ENCODE peak calls at places on chromosome 4, in seven cellular contexts. R is WTC11, N is spleen, V is OCI-M1, H is H4, J is amygdala, K is midbrain. B is an unnamed sample.
A peak's percentile ranks its signal among the peaks of the same experiment; 100 is the strongest.

GRCh38 chr4:6960154-6960553 is 50.5 kb downstream of the TBC1D14 start:
- DNase-seq in H (no peak), J (no peak), R (no peak), N (no peak), V (no peak), K (no peak), B (no peak)

GRCh38 chr4:162586266-162586665 is 422.5 kb upstream of the FSTL5 start:
- DNase-seq in J (no peak), R (no peak), K (no peak), N (no peak), H (no peak), V (no peak), B (no peak)

GRCh38 chr4:8537041-8537461 is 43.1 kb upstream of the GPR78 start:
- DNase-seq in H (peak; percentile 90), K (no peak), N (no peak), V (peak; percentile 85), R (no peak), J (peak; percentile 8), B (no peak)

GRCh38 chr4:61373901-61374611 is 173.9 kb downstream of the ADGRL3 start:
- DNase-seq in H (peak; percentile 6), J (no peak), V (peak; percentile 28), N (no peak), K (no peak), R (no peak), B (no peak)

GRCh38 chr4:10582059-10582686 is 102.4 kb downstream of the CLNK start:
- DNase-seq in R (no peak), K (peak; percentile 38), J (no peak), H (peak; percentile 60), N (no peak), V (peak; percentile 62), B (peak; percentile 29)

GRCh38 chr4:24103434-24104168 is 213.8 kb upstream of the PPARGC1A start:
- DNase-seq in R (no peak), H (no peak), V (no peak), K (peak; percentile 24), N (no peak), J (no peak), B (no peak)

GRCh38 chr4:71212216-71212615 is 126.6 kb upstream of the SLC4A4 start:
- DNase-seq in R (no peak), J (no peak), N (no peak), V (no peak), K (no peak), H (no peak), B (no peak)

GRCh38 chr4:143700060-143700419 is 435 bp downstream of the FREM3 start:
- DNase-seq in V (no peak), J (no peak), K (no peak), N (peak; percentile 67), R (peak; percentile 42), H (no peak), B (no peak)

GRCh38 chr4:3766207-3766790 is at the start of gene ADRA2C:
- DNase-seq in K (no peak), R (no peak), V (no peak), J (no peak), N (no peak), H (no peak), B (no peak)

GRCh38 chr4:155761916-155762315 is 3.1 kb downstream of the GUCY1B1 start:
- DNase-seq in H (no peak), V (no peak), N (no peak), R (no peak), K (no peak), J (no peak), B (no peak)

GRCh38 chr4:72006576-72006975 is 25.2 kb upstream of the NPFFR2 start:
- DNase-seq in J (no peak), V (no peak), R (no peak), N (no peak), K (no peak), H (peak; percentile 44), B (no peak)

GRCh38 chr4:122450847-122451246 is 5.7 kb downstream of the IL2 start:
- DNase-seq in K (no peak), V (peak; percentile 78), H (peak; percentile 45), J (no peak), R (peak; percentile 54), N (no peak), B (no peak)